ENCODE peak calls at places on chromosomes 4 and X, in six cellular contexts. Q is lung microvascular endothelial cell, K is GM13977, N is left colon, O is bronchial epithelial cell, A is type B pancreatic cell. F is an unnamed sample.

GRCh38 chrX:154486396-154487207 is at the start of gene UBL4A:
- DNase-seq in A (peak; percentile 74), O (peak; percentile 51), K (peak; percentile 86), Q (peak; percentile 23), N (peak; percentile 59), F (peak; percentile 85)

GRCh38 chr4:137530176-137530575 is 2.1 kb downstream of the PCDH18 start:
- DNase-seq in N (no peak), O (no peak), Q (no peak), A (no peak), K (no peak), F (no peak)

GRCh38 chr4:168028568-168028967 is 63.8 kb upstream of the ANXA10 start:
- DNase-seq in O (peak; percentile 45), K (no peak), A (no peak), Q (peak; percentile 25), N (no peak), F (no peak)

GRCh38 chr4:187608001-187608421 is 387.6 kb upstream of the ZFP42 start:
- DNase-seq in A (no peak), O (peak; percentile 89), N (no peak), K (no peak), Q (peak; percentile 7), F (no peak)

GRCh38 chr4:5192271-5192670 is 141.0 kb downstream of the STK32B start:
- DNase-seq in A (no peak), O (no peak), K (no peak), N (no peak), Q (peak; percentile 26), F (no peak)

GRCh38 chr4:128191115-128191897 is 96.3 kb downstream of the PGRMC2 start:
- DNase-seq in K (peak; percentile 61), N (peak; percentile 54), A (no peak), Q (peak; percentile 76), O (peak; percentile 65), F (peak; percentile 59)

GRCh38 chr4:123631699-123632098 is 235.1 kb downstream of the SPRY1 start:
- DNase-seq in K (no peak), O (peak; percentile 51), N (no peak), Q (peak; percentile 41), A (no peak), F (no peak)

GRCh38 chrX:661154-661553 is 30.6 kb downstream of the SHOX start:
- DNase-seq in O (no peak), A (no peak), N (no peak), Q (no peak), K (no peak), F (no peak)

GRCh38 chrX:27679281-27679680 is 89.1 kb downstream of the DCAF8L2 start:
- DNase-seq in Q (no peak), N (no peak), K (no peak), A (no peak), O (peak; percentile 4), F (no peak)

GRCh38 chr4:16083217-16084191 is at the start of gene PROM1:
- DNase-seq in O (no peak), N (peak; percentile 44), K (peak; percentile 43), Q (no peak), A (peak; percentile 72), F (no peak)

GRCh38 chr4:148787285-148787684 is 345.1 kb upstream of the NR3C2 start:
- DNase-seq in O (no peak), N (no peak), K (no peak), Q (no peak), A (no peak), F (no peak)

GRCh38 chr4:173924561-173924960 is 358.9 kb downstream of the FBXO8 start:
- DNase-seq in Q (no peak), K (no peak), N (no peak), A (no peak), O (no peak), F (peak; percentile 2)

GRCh38 chr4:189313861-189314513 is 626.7 kb upstream of the FRG1 start:
- DNase-seq in N (no peak), K (no peak), A (no peak), Q (no peak), O (no peak), F (no peak)

GRCh38 chr4:41880840-41881831 is 54.1 kb upstream of the TMEM33 start:
- DNase-seq in Q (no peak), K (no peak), A (no peak), O (no peak), N (no peak), F (no peak)

GRCh38 chr4:55278316-55278715 is 67.7 kb upstream of the SRD5A3 start:
- DNase-seq in A (no peak), Q (peak; percentile 85), O (no peak), N (no peak), K (no peak), F (no peak)

GRCh38 chr4:27791640-27792039 is 931.0 kb downstream of the STIM2 start:
- DNase-seq in A (no peak), N (no peak), Q (no peak), O (peak; percentile 18), K (no peak), F (no peak)

GRCh38 chr4:159048166-159048886 is 54.6 kb upstream of the RAPGEF2 start:
- DNase-seq in K (no peak), Q (peak; percentile 83), O (peak; percentile 72), A (no peak), N (peak; percentile 63), F (no peak)

GRCh38 chr4:71833175-71833900 is 49.5 kb upstream of the GC start:
- DNase-seq in K (no peak), Q (no peak), N (peak; percentile 55), O (peak; percentile 4), A (no peak), F (no peak)